ENCODE peak calls at places on chromosome 17, in nine cellular contexts. B, Y, Z, Q, R, E, O, U and G are unnamed samples.

GRCh38 chr17:7403043-7403901 is 625 bp downstream of the TMEM256 start:
- DNase-seq in Q (no peak), Y (no peak), R (no peak), Z (peak; percentile 61), U (no peak), B (peak; percentile 25), O (peak; percentile 88), E (peak; percentile 95), G (no peak)

GRCh38 chr17:75721463-75722011 is 278 bp downstream of the ITGB4 start:
- DNase-seq in Z (no peak), R (no peak), Q (no peak), U (no peak), Y (peak; percentile 46), E (peak; percentile 62), B (no peak), O (no peak), G (no peak)

GRCh38 chr17:82718986-82719685 is 2.6 kb downstream of the FN3KRP start:
- DNase-seq in R (no peak), O (no peak), E (no peak), Z (no peak), Q (no peak), Y (no peak), B (no peak), U (no peak), G (no peak)

GRCh38 chr17:27533874-27534815 is 77.9 kb downstream of the KSR1 start:
- DNase-seq in U (no peak), E (no peak), Z (no peak), Y (no peak), R (no peak), O (no peak), B (no peak), Q (peak; percentile 92), G (no peak)

GRCh38 chr17:19867094-19867653 is 562 bp downstream of the ULK2 start:
- DNase-seq in O (peak; percentile 85), Z (peak; percentile 57), Y (peak; percentile 83), Q (peak; percentile 6), E (peak; percentile 47), U (peak; percentile 8), B (peak; percentile 23), R (peak; percentile 72), G (peak; percentile 73)

GRCh38 chr17:19986941-19987714 is 9.5 kb upstream of the AKAP10 start:
- DNase-seq in Q (no peak), E (no peak), O (no peak), Z (no peak), R (no peak), B (no peak), U (no peak), Y (no peak), G (peak; percentile 43)

GRCh38 chr17:72588561-72588960 is 467.7 kb downstream of the SOX9 start:
- DNase-seq in U (no peak), E (no peak), R (no peak), Z (no peak), B (no peak), O (no peak), Q (no peak), Y (no peak), G (no peak)

GRCh38 chr17:69501591-69502468 is 87.3 kb downstream of the MAP2K6 start:
- DNase-seq in O (no peak), R (peak; percentile 46), Y (no peak), U (no peak), B (no peak), Q (peak; percentile 38), Z (no peak), E (peak; percentile 79), G (no peak)

GRCh38 chr17:57370051-57370581 is 113.8 kb downstream of the MSI2 start:
- DNase-seq in Z (no peak), O (no peak), R (no peak), U (no peak), Q (peak; percentile 69), E (no peak), Y (no peak), B (no peak), G (no peak)

GRCh38 chr17:38703742-38704644 is 1.1 kb upstream of the MLLT6 start:
- DNase-seq in Y (peak; percentile 94), R (peak; percentile 15), B (peak; percentile 59), E (peak; percentile 87), O (peak; percentile 89), Z (peak; percentile 67), Q (no peak), U (peak; percentile 56), G (peak; percentile 85)

GRCh38 chr17:27657620-27658019 is 26.6 kb downstream of the LGALS9 start:
- DNase-seq in O (peak; percentile 14), U (no peak), R (no peak), E (no peak), Z (no peak), B (no peak), Q (no peak), Y (no peak), G (no peak)